ENCODE peak calls at places on chromosomes 5 and 9, in four cellular contexts. T is activated naive CD4-positive, alpha-beta T cell treated with anti-CD3 and anti-CD28 coated beads for 36 hours; F is HFFc6; W is ureter. U is an unnamed sample.
A peak's percentile ranks its signal among the peaks of the same experiment; 100 is the strongest.

GRCh38 chr5:97735209-97735608 is 552.2 kb upstream of the RIOK2 start:
- DNase-seq in F (peak; percentile 80), W (no peak), T (no peak), U (peak; percentile 51)

GRCh38 chr5:39598641-39599248 is 174.0 kb upstream of the DAB2 start:
- DNase-seq in F (no peak), W (no peak), T (no peak), U (no peak)

GRCh38 chr5:167723254-167723871 is 568.1 kb upstream of the WWC1 start:
- DNase-seq in W (peak; percentile 69), T (peak; percentile 78), F (peak; percentile 61), U (peak; percentile 74)

GRCh38 chr5:3661755-3662296 is 66.2 kb downstream of the IRX1 start:
- DNase-seq in W (peak; percentile 14), T (no peak), F (no peak), U (no peak)

GRCh38 chr9:133556354-133556753 is 21.9 kb downstream of the ADAMTSL2 start:
- DNase-seq in W (no peak), T (no peak), F (no peak), U (no peak)

GRCh38 chr9:35618325-35618727 is at the start of gene CD72:
- DNase-seq in T (no peak), F (no peak), W (no peak), U (no peak)

GRCh38 chr5:96885518-96886338 is 9.4 kb downstream of the ERAP2 start:
- DNase-seq in W (no peak), F (no peak), T (peak; percentile 61), U (peak; percentile 78)

GRCh38 chr5:159332800-159333563 is 2.7 kb upstream of the IL12B start:
- DNase-seq in T (no peak), F (no peak), W (no peak), U (no peak)

GRCh38 chr5:18220631-18221030 is 586.4 kb downstream of the TAF11L14 start:
- DNase-seq in W (no peak), T (no peak), F (no peak), U (no peak)

GRCh38 chr9:93302586-93303257 is 118.8 kb downstream of the WNK2 start:
- DNase-seq in W (no peak), T (peak; percentile 73), F (peak; percentile 37), U (peak; percentile 13)

GRCh38 chr9:93061791-93062299 is 3.3 kb downstream of the SUSD3 start:
- DNase-seq in W (no peak), F (no peak), T (peak; percentile 69), U (peak; percentile 37)

GRCh38 chr5:115575167-115576070 is 26.9 kb downstream of the TICAM2 start:
- DNase-seq in W (no peak), T (no peak), F (peak; percentile 68), U (peak; percentile 54)

GRCh38 chr9:37197158-37198033 is 77.0 kb downstream of the ZCCHC7 start:
- DNase-seq in T (peak; percentile 27), W (no peak), F (no peak), U (no peak)

GRCh38 chr9:77917800-77918199 is 113.8 kb downstream of the GNAQ start:
- DNase-seq in W (no peak), T (no peak), F (no peak), U (no peak)

GRCh38 chr9:27094640-27095039 is 14.4 kb upstream of the TEK start:
- DNase-seq in T (no peak), F (peak; percentile 60), W (no peak), U (peak; percentile 11)

GRCh38 chr5:102223542-102224444 is 72.3 kb downstream of the SLCO4C1 start:
- DNase-seq in F (peak; percentile 20), T (no peak), W (no peak), U (peak; percentile 36)

GRCh38 chr9:134307674-134308638 is 18.3 kb upstream of the RXRA start:
- DNase-seq in T (no peak), W (no peak), F (no peak), U (no peak)

GRCh38 chr5:103262422-103262871 is 3.9 kb downstream of the MACIR start:
- DNase-seq in T (no peak), W (no peak), F (peak; percentile 45), U (no peak)

GRCh38 chr5:17878541-17878940 is 244.3 kb downstream of the TAF11L14 start:
- DNase-seq in W (no peak), F (no peak), T (no peak), U (no peak)